ENCODE peak calls at places on chromosome 9, in seven cellular contexts. K is Peyer's patch, J is hepatocyte, R is sigmoid colon, B is neuronal stem cell, U is HepG2, L is brain microvascular endothelial cell. H is an unnamed sample.

GRCh38 chr9:95343725-95344287 is 26.3 kb upstream of the FANCC start:
- DNase-seq in U (no peak), B (no peak), L (no peak), J (no peak), R (no peak), K (no peak), H (no peak)

GRCh38 chr9:134178781-134179551 is 14.6 kb upstream of the RNU6ATAC start:
- DNase-seq in U (no peak), B (no peak), R (peak; percentile 91), K (no peak), L (no peak), J (no peak), H (no peak)

GRCh38 chr9:131590907-131591844 is 45.9 kb downstream of the PRRT1B start:
- DNase-seq in B (peak; percentile 44), K (peak; percentile 84), J (peak; percentile 89), U (peak; percentile 61), L (peak; percentile 61), R (peak; percentile 87), H (peak; percentile 75)

GRCh38 chr9:36276840-36277239 is 18.6 kb upstream of the GNE start:
- DNase-seq in L (peak; percentile 76), B (no peak), U (peak; percentile 6), R (no peak), J (peak; percentile 43), K (no peak), H (no peak)

GRCh38 chr9:114430443-114430842 is 42.7 kb upstream of the AKNA start:
- DNase-seq in U (no peak), J (no peak), R (peak; percentile 22), B (no peak), L (no peak), K (no peak), H (no peak)

GRCh38 chr9:124743686-124744348 is 27.3 kb downstream of the NR6A1 start:
- DNase-seq in R (no peak), B (no peak), U (no peak), J (peak; percentile 18), K (no peak), L (no peak), H (no peak)

GRCh38 chr9:3863114-3863528 is 337.3 kb upstream of the RFX3 start:
- DNase-seq in U (no peak), R (no peak), J (no peak), B (no peak), L (peak; percentile 83), K (no peak), H (peak; percentile 92)

GRCh38 chr9:134791009-134791408 is 89.6 kb upstream of the FCN2 start:
- DNase-seq in J (no peak), U (no peak), B (no peak), L (no peak), K (no peak), R (no peak), H (no peak)

GRCh38 chr9:99490736-99491135 is 268.7 kb downstream of the SEC61B start:
- DNase-seq in L (peak; percentile 13), B (no peak), J (no peak), R (no peak), K (no peak), U (no peak), H (no peak)

GRCh38 chr9:134403682-134404301 is 77.5 kb downstream of the RXRA start:
- DNase-seq in B (no peak), J (no peak), R (peak; percentile 92), K (peak; percentile 55), U (no peak), L (peak; percentile 52), H (no peak)

GRCh38 chr9:113578877-113579269 is 115.3 kb downstream of the RGS3 start:
- DNase-seq in B (no peak), J (peak; percentile 66), U (no peak), L (peak; percentile 96), K (peak; percentile 93), R (no peak), H (no peak)

GRCh38 chr9:120307599-120307998 is 272.4 kb downstream of the CDK5RAP2 start:
- DNase-seq in U (no peak), J (no peak), L (no peak), B (no peak), R (no peak), K (no peak), H (no peak)

GRCh38 chr9:105187781-105188180 is 56.7 kb upstream of the SLC44A1 start:
- DNase-seq in L (peak; percentile 67), R (no peak), J (no peak), K (no peak), B (no peak), U (peak; percentile 15), H (no peak)

DNA sequence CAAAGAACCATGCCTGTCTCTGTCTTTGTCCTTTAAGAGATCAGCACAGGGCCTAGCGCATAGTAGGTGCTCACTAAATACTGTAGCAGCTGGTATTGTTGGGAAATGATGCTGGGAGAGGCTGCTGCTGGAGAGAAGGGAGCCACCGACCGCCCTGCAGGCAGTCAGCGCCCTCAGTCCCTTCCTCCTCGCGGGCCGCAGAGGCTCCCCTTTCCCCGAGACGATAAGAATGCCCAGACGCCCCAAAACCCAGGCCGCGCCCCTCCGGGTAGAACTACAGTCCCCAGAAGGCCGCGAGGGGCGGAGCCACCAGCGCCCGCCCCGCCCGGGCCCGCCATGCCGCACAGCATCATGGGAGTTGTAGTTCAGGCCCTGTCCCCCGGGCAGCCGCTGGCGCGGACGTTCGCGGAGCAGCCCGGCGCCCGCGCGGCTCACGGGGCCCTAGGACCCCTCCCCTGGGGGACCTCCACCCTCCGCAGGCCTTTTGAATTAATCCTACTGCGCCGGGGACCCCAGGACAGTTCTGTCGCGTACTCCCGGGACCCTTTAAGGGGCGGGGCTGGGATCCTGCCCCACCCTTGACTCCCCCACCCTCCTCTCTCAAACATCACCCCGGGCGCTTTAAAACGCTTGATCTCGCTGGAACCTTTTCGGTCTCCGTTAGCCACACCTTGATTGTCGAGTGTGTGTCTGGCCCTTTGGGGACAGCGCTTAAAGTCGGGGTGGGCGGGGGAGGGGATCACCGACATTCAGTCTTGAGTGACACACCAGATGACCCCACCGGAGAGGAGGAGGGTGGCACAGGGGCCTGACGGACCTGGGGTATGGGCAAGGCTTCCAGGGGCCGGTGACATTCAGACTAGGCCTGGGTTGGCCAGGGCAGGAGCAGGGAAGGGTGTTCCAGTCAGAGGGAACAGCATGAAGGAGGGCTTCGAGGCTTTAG is 24.8 kb upstream of the IER5L start:
- DNase-seq in K (peak; percentile 87), J (peak; percentile 90), R (peak; percentile 93), L (peak; percentile 56), U (peak; percentile 28), B (peak; percentile 77), H (peak; percentile 84)
- H3K27ac ChIP-seq in K (peak overlapping the region; percentile 83), J (peak overlapping the region; percentile 85), R (peak overlapping the region; percentile 89), L (peak overlapping the region; percentile 91), U (no peak overlapping the region), B (no peak overlapping the region), H (peak overlapping the region; percentile 91)

DNA sequence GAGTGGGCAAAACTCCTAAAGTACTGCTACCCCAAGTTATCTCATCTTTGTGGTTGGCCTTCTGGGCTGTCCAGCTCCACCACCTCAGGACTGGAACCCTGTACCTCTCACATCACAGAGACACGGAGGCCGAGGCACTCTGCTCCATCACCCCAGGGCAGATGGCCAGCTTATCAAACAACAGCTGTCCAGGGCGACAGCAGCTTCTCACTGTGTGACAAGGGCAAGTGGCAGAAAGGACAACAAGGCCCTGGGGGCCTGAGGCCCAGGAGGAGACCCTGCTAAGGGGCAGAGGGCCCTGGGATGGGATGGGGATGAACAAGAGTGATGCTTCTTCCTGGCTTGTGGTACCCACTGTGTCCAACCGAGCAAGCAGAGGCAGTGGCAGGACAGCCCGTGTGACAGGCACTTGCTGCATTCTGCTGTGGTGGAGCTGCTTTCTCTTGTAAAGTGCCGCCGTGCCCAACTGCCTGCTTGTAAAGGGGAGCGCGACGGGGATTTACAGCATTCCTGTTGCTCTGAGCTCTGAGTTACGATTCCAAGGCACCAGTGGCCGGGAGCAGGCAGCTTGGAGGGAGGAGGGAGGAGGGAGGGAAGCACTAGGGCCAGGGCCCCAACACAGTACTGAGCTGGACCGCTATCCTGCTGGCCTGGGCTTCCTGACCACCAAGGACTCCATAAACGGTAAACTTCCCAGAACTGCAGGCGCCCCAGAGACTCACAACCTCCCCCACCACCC is 71.2 kb downstream of the SHB start:
- DNase-seq in K (no peak), J (peak; percentile 59), B (no peak), R (peak; percentile 86), L (no peak), U (no peak), H (no peak)
- H3K27ac ChIP-seq in K (no peak overlapping the region), J (peak overlapping the region; percentile 10), B (no peak overlapping the region), R (peak overlapping the region; percentile 87), L (peak overlapping the region; percentile 60), U (no peak overlapping the region), H (peak overlapping the region; percentile 76)

GRCh38 chr9:112369817-112370216 is 10.1 kb upstream of the HSDL2 start:
- DNase-seq in J (no peak), B (no peak), R (no peak), L (no peak), U (no peak), K (no peak), H (no peak)
- H3K27ac ChIP-seq in J (no peak overlapping the region), B (no peak overlapping the region), R (no peak overlapping the region), L (no peak overlapping the region), U (no peak overlapping the region), K (no peak overlapping the region), H (no peak overlapping the region)

GRCh38 chr9:68808481-68808880 is 103.4 kb downstream of the PIP5K1B start:
- DNase-seq in K (no peak), J (no peak), B (no peak), L (no peak), R (no peak), U (no peak), H (no peak)

GRCh38 chr9:68805890-68806517 is 101.0 kb downstream of the PIP5K1B start:
- DNase-seq in B (no peak), L (no peak), U (no peak), R (no peak), K (no peak), J (no peak), H (no peak)

GRCh38 chr9:68802525-68803015 is 97.5 kb downstream of the PIP5K1B start:
- DNase-seq in B (no peak), R (no peak), K (peak; percentile 29), L (no peak), J (no peak), U (no peak), H (no peak)

GRCh38 chr9:68800836-68801235 is 95.8 kb downstream of the PIP5K1B start:
- DNase-seq in R (no peak), B (no peak), U (no peak), K (no peak), J (no peak), L (no peak), H (no peak)

DNA sequence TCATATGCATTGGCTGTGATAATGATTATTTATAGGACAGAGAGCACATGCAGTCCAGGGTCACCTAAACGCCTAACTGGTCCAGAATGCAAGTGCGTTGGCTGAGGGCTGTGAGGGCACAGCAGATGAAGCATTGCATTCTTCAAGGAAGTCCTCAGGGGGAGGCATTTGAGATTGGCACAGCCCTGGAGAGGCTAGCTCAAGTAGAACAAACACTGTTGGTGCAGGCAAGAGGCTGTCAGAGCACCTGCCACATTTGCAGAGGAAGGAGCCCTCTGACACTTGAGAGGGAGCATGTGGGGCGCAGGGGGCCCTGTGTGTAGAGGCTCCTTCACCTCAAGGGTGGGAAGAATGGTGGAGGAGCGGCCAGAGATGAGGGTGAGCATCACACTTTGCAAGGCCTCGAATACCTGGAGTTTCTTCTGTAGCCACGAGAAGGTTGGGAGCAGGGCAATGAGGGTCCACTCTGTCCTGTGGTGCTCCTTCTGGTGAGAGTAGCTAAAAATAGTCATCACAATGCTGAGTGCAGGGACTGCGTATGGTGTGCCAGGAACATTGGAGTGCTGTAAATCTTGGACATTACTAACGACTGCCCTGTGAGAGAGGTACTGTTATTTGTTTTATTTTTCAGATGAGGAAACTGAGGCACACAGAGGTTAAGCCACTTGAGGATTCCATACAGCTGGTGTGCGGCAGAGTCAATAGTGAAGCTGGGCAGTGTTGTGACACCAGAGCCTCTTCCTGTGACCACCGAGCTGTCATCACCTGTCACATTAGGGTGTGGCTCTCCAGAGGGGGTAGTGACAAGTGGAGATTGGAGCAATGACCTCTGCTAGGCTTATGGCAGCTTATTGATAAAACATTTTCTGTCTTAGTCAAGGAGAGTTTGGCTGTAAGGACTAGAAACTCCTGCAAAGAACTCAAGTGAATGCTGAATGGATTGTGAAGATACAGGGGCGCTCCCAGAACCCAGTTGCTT is 100.2 kb downstream of the PIP5K1B start:
- DNase-seq in R (no peak), K (no peak), L (no peak), U (no peak), J (no peak), B (no peak), H (no peak)
- H3K27ac ChIP-seq in R (peak overlapping the region; percentile 75), K (no peak overlapping the region), L (no peak overlapping the region), U (no peak overlapping the region), J (no peak overlapping the region), B (no peak overlapping the region), H (no peak overlapping the region)

H was measured in A673.